ENCODE peak calls at places on chromosomes 6 and 20, in six cellular contexts. One of them, this sample, is unnamed.

GRCh38 chr6:159451051-159451450 is 242.0 kb downstream of the SOD2 start:
- DNase-seq in SK-N-MC: no peak
- DNase-seq in GM06990: no peak
- DNase-seq in upper lobe of left lung: no peak
- DNase-seq in A549: no peak
- DNase-seq in astrocyte of the cerebellum: peak; percentile 13
- DNase-seq in this sample: no peak

GRCh38 chr6:34295721-34296120 is 46.9 kb upstream of the SMIM29 start:
- DNase-seq in SK-N-MC: no peak
- DNase-seq in GM06990: peak; percentile 61
- DNase-seq in upper lobe of left lung: no peak
- DNase-seq in A549: no peak
- DNase-seq in astrocyte of the cerebellum: no peak
- DNase-seq in this sample: no peak

GRCh38 chr6:116210316-116210715 is 43.6 kb downstream of the TSPYL4 start:
- DNase-seq in SK-N-MC: no peak
- DNase-seq in GM06990: no peak
- DNase-seq in upper lobe of left lung: no peak
- DNase-seq in A549: no peak
- DNase-seq in astrocyte of the cerebellum: no peak
- DNase-seq in this sample: no peak

GRCh38 chr20:14859627-14860026 is 522.2 kb upstream of the FLRT3 start:
- DNase-seq in SK-N-MC: no peak
- DNase-seq in GM06990: no peak
- DNase-seq in upper lobe of left lung: no peak
- DNase-seq in A549: no peak
- DNase-seq in astrocyte of the cerebellum: no peak
- DNase-seq in this sample: no peak

GRCh38 chr20:34916774-34917354 is 38.7 kb downstream of the GSS start:
- DNase-seq in SK-N-MC: no peak
- DNase-seq in GM06990: no peak
- DNase-seq in upper lobe of left lung: no peak
- DNase-seq in A549: no peak
- DNase-seq in astrocyte of the cerebellum: no peak
- DNase-seq in this sample: no peak

GRCh38 chr6:13924146-13924948 is 405 bp upstream of the RNF182 start:
- DNase-seq in SK-N-MC: no peak
- DNase-seq in GM06990: peak; percentile 8
- DNase-seq in upper lobe of left lung: peak; percentile 72
- DNase-seq in A549: peak; percentile 43
- DNase-seq in astrocyte of the cerebellum: peak; percentile 20
- DNase-seq in this sample: no peak

GRCh38 chr20:47781631-47782030 is 3.6 kb downstream of the SULF2 start:
- DNase-seq in SK-N-MC: no peak
- DNase-seq in GM06990: no peak
- DNase-seq in upper lobe of left lung: no peak
- DNase-seq in A549: no peak
- DNase-seq in astrocyte of the cerebellum: no peak
- DNase-seq in this sample: no peak

GRCh38 chr6:70310063-70310694 is 7.3 kb upstream of the COL9A1 start:
- DNase-seq in SK-N-MC: peak; percentile 55
- DNase-seq in GM06990: peak; percentile 14
- DNase-seq in upper lobe of left lung: no peak
- DNase-seq in A549: no peak
- DNase-seq in astrocyte of the cerebellum: peak; percentile 31
- DNase-seq in this sample: peak; percentile 48

GRCh38 chr20:19649041-19649440 is 109.0 kb upstream of the RIN2 start:
- DNase-seq in SK-N-MC: no peak
- DNase-seq in GM06990: no peak
- DNase-seq in upper lobe of left lung: no peak
- DNase-seq in A549: no peak
- DNase-seq in astrocyte of the cerebellum: no peak
- DNase-seq in this sample: no peak

GRCh38 chr6:125944434-125944816 is 12.1 kb upstream of the HINT3 start:
- DNase-seq in SK-N-MC: no peak
- DNase-seq in GM06990: no peak
- DNase-seq in upper lobe of left lung: no peak
- DNase-seq in A549: no peak
- DNase-seq in astrocyte of the cerebellum: no peak
- DNase-seq in this sample: peak; percentile 19

GRCh38 chr6:48904809-48905208 is 558.2 kb downstream of the MMUT start:
- DNase-seq in SK-N-MC: no peak
- DNase-seq in GM06990: no peak
- DNase-seq in upper lobe of left lung: no peak
- DNase-seq in A549: no peak
- DNase-seq in astrocyte of the cerebellum: no peak
- DNase-seq in this sample: no peak

GRCh38 chr6:4464638-4465037 is 311.6 kb upstream of the CDYL start:
- DNase-seq in SK-N-MC: no peak
- DNase-seq in GM06990: no peak
- DNase-seq in upper lobe of left lung: no peak
- DNase-seq in A549: no peak
- DNase-seq in astrocyte of the cerebellum: no peak
- DNase-seq in this sample: no peak

GRCh38 chr6:107712523-107713213 is 111.4 kb downstream of the SCML4 start:
- DNase-seq in SK-N-MC: no peak
- DNase-seq in GM06990: no peak
- DNase-seq in upper lobe of left lung: no peak
- DNase-seq in A549: no peak
- DNase-seq in astrocyte of the cerebellum: no peak
- DNase-seq in this sample: peak; percentile 49

GRCh38 chr6:107711412-107711811 is 112.7 kb downstream of the SCML4 start:
- DNase-seq in SK-N-MC: no peak
- DNase-seq in GM06990: no peak
- DNase-seq in upper lobe of left lung: no peak
- DNase-seq in A549: no peak
- DNase-seq in astrocyte of the cerebellum: no peak
- DNase-seq in this sample: peak; percentile 20

GRCh38 chr6:107711953-107712522 is 112.1 kb downstream of the SCML4 start:
- DNase-seq in SK-N-MC: no peak
- DNase-seq in GM06990: no peak
- DNase-seq in upper lobe of left lung: no peak
- DNase-seq in A549: no peak
- DNase-seq in astrocyte of the cerebellum: no peak
- DNase-seq in this sample: peak; percentile 9

GRCh38 chr6:107714104-107714503 is 110.0 kb downstream of the SCML4 start:
- DNase-seq in SK-N-MC: no peak
- DNase-seq in GM06990: no peak
- DNase-seq in upper lobe of left lung: no peak
- DNase-seq in A549: no peak
- DNase-seq in astrocyte of the cerebellum: no peak
- DNase-seq in this sample: no peak

DNA sequence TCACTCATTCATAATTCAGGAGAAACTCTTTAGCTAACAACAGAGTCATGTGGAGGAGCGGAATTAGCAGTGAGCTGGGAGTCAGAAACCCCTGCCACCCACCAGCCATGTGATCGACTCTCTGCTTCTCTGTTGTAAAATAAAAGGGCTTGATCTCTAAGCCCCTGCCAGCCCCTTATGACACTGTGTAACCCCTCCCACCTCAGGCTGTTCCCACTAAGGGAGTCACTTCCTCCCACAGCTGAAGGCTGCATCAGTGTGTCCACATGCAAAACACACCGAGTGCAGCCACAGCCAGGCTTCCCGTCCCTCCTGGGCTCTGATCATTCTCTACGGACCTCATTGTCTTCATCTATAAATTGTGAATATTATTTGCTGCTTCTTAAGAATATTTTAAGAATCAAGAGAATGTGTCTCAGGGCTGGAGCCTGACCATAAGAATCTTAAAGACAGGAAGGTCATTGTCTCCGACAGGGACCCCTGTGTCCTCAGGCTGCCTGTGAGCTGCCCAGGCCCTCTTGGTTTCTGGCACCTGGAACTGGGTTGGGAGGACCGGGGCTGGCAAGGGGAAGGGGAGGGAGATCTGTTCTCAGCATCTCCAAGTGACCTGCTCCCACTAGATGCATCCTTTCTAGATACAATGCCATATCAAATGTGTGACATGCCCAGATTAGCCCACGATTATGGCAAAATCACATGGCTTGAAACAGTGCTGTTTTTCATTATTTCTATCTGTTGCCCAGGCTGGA is 110.7 kb downstream of the SCML4 start:
- DNase-seq in SK-N-MC: no peak
- DNase-seq in GM06990: no peak
- DNase-seq in upper lobe of left lung: no peak
- DNase-seq in A549: no peak
- DNase-seq in astrocyte of the cerebellum: no peak
- DNase-seq in this sample: peak; percentile 34
- H3K4me3 ChIP-seq in SK-N-MC: no peak overlapping the region
- H3K4me3 ChIP-seq in GM06990: no peak overlapping the region
- H3K4me3 ChIP-seq in upper lobe of left lung: no peak overlapping the region
- H3K4me3 ChIP-seq in A549: no peak overlapping the region
- H3K4me3 ChIP-seq in astrocyte of the cerebellum: no peak overlapping the region
- H3K4me3 ChIP-seq in this sample: no peak overlapping the region

GRCh38 chr20:64048402-64049044 is 916 bp downstream of the SOX18 start:
- DNase-seq in SK-N-MC: no peak
- DNase-seq in GM06990: no peak
- DNase-seq in upper lobe of left lung: peak; percentile 85
- DNase-seq in A549: no peak
- DNase-seq in astrocyte of the cerebellum: no peak
- DNase-seq in this sample: no peak

GRCh38 chr20:64047968-64048401 is 1.5 kb downstream of the SOX18 start:
- DNase-seq in SK-N-MC: no peak
- DNase-seq in GM06990: no peak
- DNase-seq in upper lobe of left lung: peak; percentile 82
- DNase-seq in A549: no peak
- DNase-seq in astrocyte of the cerebellum: no peak
- DNase-seq in this sample: no peak

GRCh38 chr20:64050261-64051032 is 1.0 kb upstream of the SOX18 start:
- DNase-seq in SK-N-MC: no peak
- DNase-seq in GM06990: no peak
- DNase-seq in upper lobe of left lung: peak; percentile 62
- DNase-seq in A549: no peak
- DNase-seq in astrocyte of the cerebellum: no peak
- DNase-seq in this sample: no peak

GRCh38 chr20:64049887-64050260 is 435 bp upstream of the SOX18 start:
- DNase-seq in SK-N-MC: no peak
- DNase-seq in GM06990: no peak
- DNase-seq in upper lobe of left lung: no peak
- DNase-seq in A549: no peak
- DNase-seq in astrocyte of the cerebellum: no peak
- DNase-seq in this sample: no peak

GRCh38 chr20:64049060-64049886 is at the start of gene SOX18:
- DNase-seq in SK-N-MC: no peak
- DNase-seq in GM06990: no peak
- DNase-seq in upper lobe of left lung: peak; percentile 90
- DNase-seq in A549: no peak
- DNase-seq in astrocyte of the cerebellum: no peak
- DNase-seq in this sample: no peak
- H3K4me3 ChIP-seq in SK-N-MC: peak within 1 kb of the TSS; percentile 83
- H3K4me3 ChIP-seq in GM06990: no peak within 1 kb of the TSS
- H3K4me3 ChIP-seq in upper lobe of left lung: peak within 1 kb of the TSS; percentile 40
- H3K4me3 ChIP-seq in A549: peak within 1 kb of the TSS; percentile 67
- H3K4me3 ChIP-seq in astrocyte of the cerebellum: no peak within 1 kb of the TSS
- H3K4me3 ChIP-seq in this sample: no peak within 1 kb of the TSS

GRCh38 chr6:498795-499231 is 107.3 kb downstream of the IRF4 start:
- DNase-seq in SK-N-MC: no peak
- DNase-seq in GM06990: peak; percentile 57
- DNase-seq in upper lobe of left lung: no peak
- DNase-seq in A549: no peak
- DNase-seq in astrocyte of the cerebellum: peak; percentile 9
- DNase-seq in this sample: no peak
- H3K4me3 ChIP-seq in SK-N-MC: no peak overlapping the region
- H3K4me3 ChIP-seq in GM06990: peak overlapping the region; percentile 20
- H3K4me3 ChIP-seq in upper lobe of left lung: no peak overlapping the region
- H3K4me3 ChIP-seq in A549: no peak overlapping the region
- H3K4me3 ChIP-seq in astrocyte of the cerebellum: no peak overlapping the region
- H3K4me3 ChIP-seq in this sample: no peak overlapping the region

GRCh38 chr6:30341728-30342127 is 3.2 kb upstream of the RPP21 start:
- DNase-seq in SK-N-MC: no peak
- DNase-seq in GM06990: no peak
- DNase-seq in upper lobe of left lung: no peak
- DNase-seq in A549: no peak
- DNase-seq in astrocyte of the cerebellum: no peak
- DNase-seq in this sample: no peak

GRCh38 chr6:30344868-30345671 is at the start of gene RPP21:
- DNase-seq in SK-N-MC: no peak
- DNase-seq in GM06990: peak; percentile 90
- DNase-seq in upper lobe of left lung: peak; percentile 97
- DNase-seq in A549: peak; percentile 83
- DNase-seq in astrocyte of the cerebellum: peak; percentile 40
- DNase-seq in this sample: peak; percentile 66

GRCh38 chr6:30341249-30341648 is 3.7 kb upstream of the RPP21 start:
- DNase-seq in SK-N-MC: no peak
- DNase-seq in GM06990: no peak
- DNase-seq in upper lobe of left lung: no peak
- DNase-seq in A549: no peak
- DNase-seq in astrocyte of the cerebellum: no peak
- DNase-seq in this sample: no peak

GRCh38 chr6:30345852-30346251 is 896 bp downstream of the RPP21 start:
- DNase-seq in SK-N-MC: no peak
- DNase-seq in GM06990: no peak
- DNase-seq in upper lobe of left lung: no peak
- DNase-seq in A549: no peak
- DNase-seq in astrocyte of the cerebellum: no peak
- DNase-seq in this sample: no peak

DNA sequence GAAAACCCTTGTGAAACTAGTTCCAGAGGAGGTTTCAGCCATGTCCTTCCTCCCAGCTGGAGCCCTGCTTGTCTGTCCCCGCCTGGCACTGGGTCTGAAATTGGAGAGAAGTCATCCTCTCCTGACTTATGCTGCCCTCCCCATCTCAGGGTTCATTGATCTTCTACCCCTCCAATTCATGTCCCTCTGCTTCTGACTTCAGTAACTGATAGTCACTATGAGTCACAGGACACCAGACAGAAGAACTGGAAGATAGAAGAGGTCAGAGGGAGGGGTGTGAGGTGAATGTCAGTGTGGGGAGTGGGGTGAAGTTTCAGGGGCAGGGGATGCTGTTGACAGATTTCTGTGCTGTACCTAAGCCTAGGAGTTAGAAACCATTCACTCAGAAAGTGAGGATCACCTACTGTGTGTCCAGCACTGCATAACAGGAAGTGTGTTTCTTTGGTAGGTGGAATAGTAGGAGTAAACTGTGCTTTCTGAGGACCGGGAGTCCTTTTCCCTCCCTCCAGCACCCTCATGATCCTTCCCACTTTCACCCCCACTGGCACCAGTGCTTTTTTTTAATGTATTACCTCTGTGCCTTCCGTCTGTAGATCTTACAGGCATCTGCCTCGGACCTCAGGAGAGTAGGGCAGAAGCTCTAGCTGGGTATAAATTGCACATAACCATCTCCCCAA is 627 bp upstream of the RPP21 start:
- DNase-seq in SK-N-MC: no peak
- DNase-seq in GM06990: no peak
- DNase-seq in upper lobe of left lung: no peak
- DNase-seq in A549: peak; percentile 17
- DNase-seq in astrocyte of the cerebellum: no peak
- DNase-seq in this sample: no peak
- H3K4me3 ChIP-seq in SK-N-MC: peak overlapping the region; percentile 95
- H3K4me3 ChIP-seq in GM06990: no peak overlapping the region
- H3K4me3 ChIP-seq in upper lobe of left lung: peak overlapping the region; percentile 62
- H3K4me3 ChIP-seq in A549: peak overlapping the region; percentile 93
- H3K4me3 ChIP-seq in astrocyte of the cerebellum: peak overlapping the region; percentile 83
- H3K4me3 ChIP-seq in this sample: peak overlapping the region; percentile 90